ENCODE peak calls at places on chromosomes 2 and 18, in five cellular contexts. D is GM03348, H is pancreas, T is Kasumi-1, F is AG20443. K is an unnamed sample.

GRCh38 chr2:135744761-135745314 is 3.2 kb downstream of the UBXN4 start:
- DNase-seq in D (peak), H (no peak), T (peak), F (peak), K (no peak)

GRCh38 chr18:24840640-24841039 is 380.2 kb downstream of the HRH4 start:
- DNase-seq in D (no peak), H (no peak), T (no peak), F (no peak), K (no peak)

GRCh38 chr18:59079264-59079972 is 60.3 kb upstream of the SEC11C start:
- DNase-seq in D (no peak), H (no peak), T (no peak), F (no peak), K (no peak)

GRCh38 chr18:70377317-70377799 is 88.5 kb downstream of the SOCS6 start:
- DNase-seq in D (peak), H (no peak), T (no peak), F (peak), K (no peak)

GRCh38 chr18:48877941-48878340 is 72.8 kb downstream of the SMAD7 start:
- DNase-seq in D (no peak), H (no peak), T (no peak), F (no peak), K (no peak)

GRCh38 chr2:61090386-61090921 is 24.8 kb downstream of the SANBR start:
- DNase-seq in D (no peak), H (no peak), T (no peak), F (no peak), K (no peak)

GRCh38 chr2:74573747-74574562 is 19.4 kb downstream of the DOK1 start:
- DNase-seq in D (peak), H (no peak), T (peak), F (peak), K (peak)

GRCh38 chr18:35189510-35189909 is 51.3 kb upstream of the ZNF397 start:
- DNase-seq in D (no peak), H (no peak), T (no peak), F (no peak), K (no peak)

GRCh38 chr2:189002079-189002478 is 27.9 kb downstream of the COL3A1 start:
- DNase-seq in D (no peak), H (no peak), T (no peak), F (no peak), K (no peak)

GRCh38 chr2:234394450-234394849 is 102.4 kb downstream of the ARL4C start:
- DNase-seq in D (no peak), H (no peak), T (no peak), F (no peak), K (no peak)

GRCh38 chr18:76875390-76876330 is 53.3 kb downstream of the ZNF236 start:
- DNase-seq in D (peak), H (no peak), T (peak), F (peak), K (no peak)

GRCh38 chr2:145199052-145199451 is 679.1 kb upstream of the ZEB2 start:
- DNase-seq in D (no peak), H (no peak), T (no peak), F (no peak), K (no peak)

GRCh38 chr2:110114007-110114591 is 1.5 kb downstream of the MALL start:
- DNase-seq in D (no peak), H (peak), T (peak), F (peak), K (peak)

GRCh38 chr18:42182728-42183700 is 228.0 kb downstream of the PIK3C3 start:
- DNase-seq in D (no peak), H (no peak), T (no peak), F (peak), K (no peak)

GRCh38 chr2:11546072-11546471 is 12.2 kb downstream of the GREB1 start:
- DNase-seq in D (no peak), H (no peak), T (no peak), F (no peak), K (no peak)

GRCh38 chr2:47771211-47771610 is 11.7 kb upstream of the MSH6 start:
- DNase-seq in D (peak), H (no peak), T (peak), F (peak), K (no peak)

GRCh38 chr2:37683926-37684780 is 12.7 kb upstream of the CDC42EP3 start:
- DNase-seq in D (no peak), H (no peak), T (peak), F (no peak), K (peak)

GRCh38 chr2:112942654-112943002 is 31.7 kb downstream of the IL37 start:
- DNase-seq in D (no peak), H (no peak), T (no peak), F (no peak), K (no peak)

GRCh38 chr2:113831156-113831555 is 58.7 kb upstream of the ACTR3 start:
- DNase-seq in D (no peak), H (no peak), T (no peak), F (peak), K (no peak)

GRCh38 chr2:4635289-4635688 is 931.9 kb downstream of the DCDC2C start:
- DNase-seq in D (no peak), H (no peak), T (no peak), F (no peak), K (no peak)

GRCh38 chr2:222613715-222614331 is 42.1 kb downstream of the FARSB start:
- DNase-seq in D (peak), H (no peak), T (peak), F (peak), K (no peak)

GRCh38 chr2:51158236-51158635 is 126.3 kb upstream of the NRXN1 start:
- DNase-seq in D (no peak), H (no peak), T (no peak), F (no peak), K (no peak)

GRCh38 chr2:230873670-230874401 is 9.1 kb downstream of the ITM2C start:
- DNase-seq in D (no peak), H (no peak), T (no peak), F (no peak), K (no peak)

GRCh38 chr2:133591164-133591563 is 22.9 kb upstream of the NCKAP5 start:
- DNase-seq in D (no peak), H (no peak), T (no peak), F (no peak), K (no peak)

GRCh38 chr2:10180271-10180670 is 57.7 kb downstream of the RRM2 start:
- DNase-seq in D (no peak), H (no peak), T (no peak), F (no peak), K (no peak)

GRCh38 chr2:195575879-195576391 is 81.1 kb upstream of the SLC39A10 start:
- DNase-seq in D (peak), H (no peak), T (peak), F (peak), K (no peak)

GRCh38 chr2:160062283-160063005 is at the start of gene PLA2R1:
- DNase-seq in D (peak), H (peak), T (no peak), F (peak), K (no peak)

GRCh38 chr2:199303814-199304213 is 153.9 kb downstream of the SATB2 start:
- DNase-seq in D (peak), H (no peak), T (no peak), F (peak), K (no peak)

GRCh38 chr18:12779043-12779442 is 76.2 kb downstream of the PSMG2 start:
- DNase-seq in D (no peak), H (no peak), T (no peak), F (no peak), K (no peak)

GRCh38 chr2:238376884-238377391 is 49.8 kb upstream of the ASB1 start:
- DNase-seq in D (peak), H (no peak), T (peak), F (peak), K (peak)

GRCh38 chr2:96161785-96162367 is 16.6 kb upstream of the DUSP2 start:
- DNase-seq in D (peak), H (no peak), T (no peak), F (no peak), K (no peak)

GRCh38 chr2:45988879-45989278 is 308.3 kb upstream of the EPAS1 start:
- DNase-seq in D (no peak), H (no peak), T (no peak), F (no peak), K (no peak)

K was measured in GDM1.